ENCODE peak calls at places on chromosome X, in nine cellular contexts. N is lower lobe of right lung, E is astrocyte of the spinal cord, P is GM06990, F is mucosa of descending colon, U is breast epithelium, B is lung, S is fibroblast of mammary gland, C is Calu3. G is an unnamed sample.

GRCh38 chrX:48854898-48855297 is 19.5 kb upstream of the PCSK1N start:
- DNase-seq in N (no peak), E (no peak), P (no peak), F (no peak), U (no peak), B (no peak), S (no peak), C (peak), G (no peak)

GRCh38 chrX:115560211-115560977 is 580 bp upstream of the PLS3 start:
- DNase-seq in N (no peak), E (no peak), P (no peak), F (no peak), U (no peak), B (peak), S (no peak), C (peak), G (no peak)

GRCh38 chrX:82711432-82711831 is 796.7 kb upstream of the POU3F4 start:
- DNase-seq in N (no peak), E (no peak), P (no peak), F (no peak), U (no peak), B (no peak), S (peak), C (no peak), G (no peak)

GRCh38 chrX:50448565-50448964 is 22.1 kb downstream of the DGKK start:
- DNase-seq in N (no peak), E (no peak), P (no peak), F (no peak), U (no peak), B (no peak), S (peak), C (peak), G (no peak)

GRCh38 chrX:2901367-2902036 is 27.6 kb downstream of the ARSD start:
- DNase-seq in N (no peak), E (no peak), P (no peak), F (no peak), U (no peak), B (no peak), S (peak), C (no peak), G (no peak)

GRCh38 chrX:123561439-123562215 is 171.2 kb downstream of the THOC2 start:
- DNase-seq in N (no peak), E (no peak), P (no peak), F (no peak), U (no peak), B (no peak), S (no peak), C (no peak), G (no peak)

GRCh38 chrX:151697537-151697936 is 2.3 kb downstream of the PRRG3 start:
- DNase-seq in N (no peak), E (no peak), P (no peak), F (no peak), U (no peak), B (no peak), S (peak), C (no peak), G (no peak)

GRCh38 chrX:71652405-71652804 is 14.9 kb upstream of the LOC101059915 start:
- DNase-seq in N (no peak), E (peak), P (no peak), F (no peak), U (no peak), B (peak), S (peak), C (peak), G (no peak)

GRCh38 chrX:137034508-137034872 is 695 bp upstream of the GPR101 start:
- DNase-seq in N (no peak), E (no peak), P (no peak), F (no peak), U (no peak), B (no peak), S (no peak), C (no peak), G (no peak)

GRCh38 chrX:151984328-151984727 is 9.9 kb upstream of the GABRE start:
- DNase-seq in N (no peak), E (peak), P (no peak), F (no peak), U (no peak), B (no peak), S (peak), C (peak), G (no peak)

GRCh38 chrX:2703991-2704369 is 12.9 kb downstream of the CD99 start:
- DNase-seq in N (no peak), E (peak), P (no peak), F (peak), U (no peak), B (no peak), S (peak), C (no peak), G (no peak)

GRCh38 chrX:65407157-65407626 is 127.4 kb downstream of the LAS1L start:
- DNase-seq in N (no peak), E (no peak), P (peak), F (peak), U (no peak), B (no peak), S (no peak), C (no peak), G (no peak)

GRCh38 chrX:13119386-13119785 is 75.0 kb upstream of the FAM9C start:
- DNase-seq in N (no peak), E (no peak), P (no peak), F (no peak), U (no peak), B (no peak), S (peak), C (no peak), G (no peak)

DNA sequence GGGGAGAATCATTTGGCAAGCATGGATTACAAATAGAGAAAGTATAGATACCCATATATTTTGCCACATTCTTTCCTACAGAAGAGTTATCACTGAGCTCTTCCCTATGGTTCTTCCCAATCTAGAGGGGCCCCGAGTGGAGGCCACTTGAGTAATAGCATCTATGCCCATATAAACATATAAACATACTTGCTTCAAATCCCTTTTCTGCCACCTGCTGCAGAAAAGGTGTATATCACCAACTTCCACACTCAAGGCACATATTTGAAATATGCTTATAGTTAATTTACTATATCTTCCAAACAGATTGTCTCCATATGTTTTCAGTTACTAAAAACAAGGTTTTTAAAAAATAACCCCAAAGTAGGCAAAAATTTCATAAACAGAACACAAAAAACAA is 642.8 kb upstream of the DIPK2B start:
- DNase-seq in N (no peak), E (no peak), P (no peak), F (no peak), U (no peak), B (no peak), S (no peak), C (no peak), G (no peak)
- TF ChIP-seq CTCF in N (no peak), E (no peak), P (peak), F (no peak), U (no peak), B (no peak), S (peak), C (no peak), G (no peak)

GRCh38 chrX:54416965-54417364 is 23.2 kb upstream of the TSR2 start:
- DNase-seq in N (no peak), E (no peak), P (no peak), F (no peak), U (no peak), B (no peak), S (no peak), C (no peak), G (no peak)

GRCh38 chrX:54423161-54423888 is 16.9 kb upstream of the TSR2 start:
- DNase-seq in N (no peak), E (no peak), P (no peak), F (no peak), U (no peak), B (no peak), S (no peak), C (no peak), G (no peak)

GRCh38 chrX:54427837-54428424 is 12.3 kb upstream of the TSR2 start:
- DNase-seq in N (no peak), E (no peak), P (no peak), F (no peak), U (no peak), B (no peak), S (no peak), C (no peak), G (no peak)

GRCh38 chrX:54419559-54420302 is 20.5 kb upstream of the TSR2 start:
- DNase-seq in N (no peak), E (no peak), P (no peak), F (no peak), U (no peak), B (no peak), S (no peak), C (no peak), G (no peak)

GRCh38 chrX:54422168-54422567 is 18.0 kb upstream of the TSR2 start:
- DNase-seq in N (no peak), E (no peak), P (no peak), F (no peak), U (no peak), B (no peak), S (no peak), C (no peak), G (no peak)
- TF ChIP-seq CTCF in N (no peak), E (no peak), P (no peak), F (no peak), U (no peak), B (no peak), S (no peak), C (no peak), G (no peak)

DNA sequence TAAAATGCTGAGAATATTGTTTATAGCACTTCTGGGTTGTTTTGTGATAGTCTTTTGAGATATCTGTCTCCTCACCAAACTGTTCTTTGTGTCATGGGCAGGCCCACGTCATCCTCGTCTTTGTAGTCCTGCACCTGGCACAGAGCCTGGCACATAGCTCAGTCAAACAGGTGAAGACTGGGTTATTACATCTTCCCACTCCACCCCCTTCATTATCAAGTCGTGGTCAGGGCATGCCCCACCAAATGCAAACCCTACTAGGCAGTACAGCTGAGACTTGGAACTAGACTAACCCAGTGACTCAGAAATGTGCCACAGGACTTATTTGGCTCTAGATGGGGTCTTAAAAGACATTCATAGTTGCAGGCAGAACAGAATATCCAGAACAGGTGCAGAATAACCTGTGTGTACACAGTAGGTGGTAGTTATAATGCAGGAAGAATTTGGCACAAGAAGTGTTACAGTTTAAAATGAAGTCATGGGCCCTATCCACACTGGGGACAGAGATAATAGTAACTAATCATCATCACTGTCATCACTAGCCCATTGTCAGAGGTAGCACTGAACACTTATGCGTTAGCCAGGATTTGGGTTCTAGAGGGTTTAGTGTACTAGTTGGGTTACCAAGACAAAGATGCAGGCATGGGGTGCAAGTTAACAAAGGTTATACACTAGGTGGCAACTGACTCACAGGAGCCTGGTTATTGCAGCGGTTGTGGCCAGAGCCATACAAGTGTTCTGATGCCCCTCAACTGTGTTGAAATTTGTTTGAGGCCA is 74.9 kb downstream of the TBL1X start:
- DNase-seq in N (no peak), E (no peak), P (no peak), F (no peak), U (no peak), B (no peak), S (no peak), C (no peak), G (no peak)
- TF ChIP-seq CTCF in N (no peak), E (no peak), P (no peak), F (no peak), U (no peak), B (no peak), S (no peak), C (no peak), G (no peak)

DNA sequence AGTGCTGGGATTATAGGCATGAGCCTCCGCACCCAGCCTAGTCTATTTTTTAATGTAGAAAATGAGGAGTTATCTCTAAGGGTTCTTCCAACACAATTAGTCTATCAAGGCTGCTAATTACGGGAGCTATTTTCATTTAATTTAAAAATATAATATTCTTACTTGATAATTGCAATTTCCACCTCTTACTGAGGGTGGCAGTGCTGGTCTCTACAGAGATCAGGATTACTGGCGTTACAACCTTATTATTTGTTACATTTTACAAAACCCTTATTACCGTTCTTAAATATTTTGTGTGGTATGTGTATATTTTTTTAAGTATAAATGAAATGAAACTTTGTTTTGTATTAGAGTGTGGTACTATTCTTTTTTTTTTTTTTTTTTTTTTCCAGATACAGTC is 17.6 kb upstream of the GK start:
- DNase-seq in N (no peak), E (no peak), P (no peak), F (no peak), U (no peak), B (no peak), S (no peak), C (peak), G (no peak)
- TF ChIP-seq CTCF in N (peak), E (peak), P (peak), F (no peak), U (no peak), B (peak), S (peak), C (no peak), G (no peak)

GRCh38 chrX:154487518-154488290 is 1.3 kb upstream of the UBL4A start:
- DNase-seq in N (no peak), E (no peak), P (no peak), F (no peak), U (no peak), B (no peak), S (no peak), C (no peak), G (no peak)

GRCh38 chrX:154488336-154489075 is 1.9 kb downstream of the SLC10A3 start:
- DNase-seq in N (no peak), E (no peak), P (no peak), F (no peak), U (no peak), B (no peak), S (no peak), C (no peak), G (no peak)

GRCh38 chrX:154489182-154489581 is 1.2 kb downstream of the SLC10A3 start:
- DNase-seq in N (no peak), E (no peak), P (no peak), F (no peak), U (no peak), B (no peak), S (no peak), C (no peak), G (no peak)

GRCh38 chrX:154490021-154490413 is 412 bp downstream of the SLC10A3 start:
- DNase-seq in N (no peak), E (peak), P (no peak), F (no peak), U (no peak), B (no peak), S (peak), C (no peak), G (no peak)

GRCh38 chrX:154490414-154491083 is at the start of gene SLC10A3:
- DNase-seq in N (peak), E (peak), P (peak), F (peak), U (peak), B (peak), S (peak), C (peak), G (peak)
- TF ChIP-seq CTCF in N (no peak), E (no peak), P (no peak), F (no peak), U (no peak), B (no peak), S (no peak), C (no peak), G (no peak)

GRCh38 chrX:130083656-130084382 is 26.5 kb downstream of the ELF4 start:
- DNase-seq in N (peak), E (no peak), P (peak), F (peak), U (no peak), B (no peak), S (no peak), C (no peak), G (no peak)

GRCh38 chrX:130083107-130083490 is 27.2 kb downstream of the ELF4 start:
- DNase-seq in N (no peak), E (no peak), P (no peak), F (no peak), U (no peak), B (no peak), S (no peak), C (no peak), G (no peak)

GRCh38 chrX:130080791-130081367 is 29.4 kb downstream of the ELF4 start:
- DNase-seq in N (no peak), E (no peak), P (no peak), F (peak), U (no peak), B (no peak), S (no peak), C (no peak), G (no peak)

GRCh38 chrX:130081421-130082045 is 28.8 kb downstream of the ELF4 start:
- DNase-seq in N (no peak), E (no peak), P (no peak), F (peak), U (no peak), B (no peak), S (no peak), C (no peak), G (no peak)

DNA sequence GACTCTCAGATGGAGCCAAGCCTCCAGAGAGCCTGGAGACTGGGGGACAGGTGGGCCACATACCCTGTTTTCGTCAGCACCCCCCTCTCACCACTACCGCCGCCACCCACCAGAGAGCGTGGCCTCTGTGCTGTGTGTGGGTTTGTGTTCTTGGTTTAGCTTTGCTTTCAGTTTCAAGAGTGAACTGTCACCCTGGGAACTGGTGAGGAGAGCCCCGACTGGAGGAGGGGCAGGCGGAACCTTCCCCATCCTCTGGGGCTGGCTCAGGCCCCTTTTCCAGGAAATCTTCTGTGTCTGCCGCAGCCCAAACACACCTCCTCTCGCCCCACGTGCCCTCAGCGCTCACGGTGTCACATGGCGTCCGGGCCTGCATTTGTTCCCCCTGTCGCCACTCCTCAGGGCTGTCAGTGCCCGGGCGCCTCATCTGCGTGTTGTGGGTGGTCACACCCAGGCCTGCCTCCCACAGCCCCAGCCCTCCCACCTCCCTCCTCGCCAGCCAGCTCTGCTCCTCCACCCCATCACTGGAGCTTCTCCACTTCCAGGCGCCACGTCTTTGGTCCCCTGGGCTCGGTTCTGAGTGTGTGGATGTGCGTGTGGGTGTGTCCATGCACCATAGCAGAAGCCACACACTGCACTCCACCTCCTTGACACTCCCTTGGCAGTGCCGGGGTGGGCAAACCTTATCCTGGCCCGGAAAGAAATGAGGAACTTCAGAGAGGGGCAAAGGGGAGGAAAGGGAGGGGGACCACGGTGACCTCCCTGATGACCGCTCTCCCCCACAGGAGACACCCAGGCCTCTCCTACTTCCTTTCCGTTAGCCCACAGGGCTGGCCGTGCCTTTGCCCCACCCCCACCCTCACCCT is 27.8 kb downstream of the ELF4 start:
- DNase-seq in N (peak), E (no peak), P (peak), F (peak), U (no peak), B (peak), S (no peak), C (no peak), G (peak)
- TF ChIP-seq CTCF in N (peak), E (no peak), P (peak), F (no peak), U (no peak), B (no peak), S (peak), C (no peak), G (no peak)

G was measured in activated B cell treated with CpG ODN at 0.5 μM for 24 hours.